ENCODE peak calls at places on chromosomes 4 and X, in eight cellular contexts. One of them, this sample, is unnamed. For H3K27me3, the result is how much of the 10 kb centered on the place peaks cover.

GRCh38 chrX:85052207-85052606 is 48.5 kb downstream of the APOOL start:
- DNase-seq in dorsolateral prefrontal cortex: no peak
- DNase-seq in BJ: no peak
- DNase-seq in HAP-1: no peak
- DNase-seq in breast epithelium: no peak
- DNase-seq in CD4-positive, alpha-beta memory T cell: no peak
- DNase-seq in GM23248: peak
- DNase-seq in upper lobe of right lung: no peak
- DNase-seq in this sample: no peak

GRCh38 chrX:103699243-103699642 is 11.5 kb upstream of the TMEM31 start:
- DNase-seq in dorsolateral prefrontal cortex: no peak
- DNase-seq in BJ: no peak
- DNase-seq in HAP-1: no peak
- DNase-seq in breast epithelium: no peak
- DNase-seq in CD4-positive, alpha-beta memory T cell: no peak
- DNase-seq in GM23248: no peak
- DNase-seq in upper lobe of right lung: no peak
- DNase-seq in this sample: no peak

GRCh38 chrX:42119076-42119475 is 195.7 kb upstream of the CASK start:
- DNase-seq in dorsolateral prefrontal cortex: no peak
- DNase-seq in BJ: no peak
- DNase-seq in HAP-1: peak
- DNase-seq in breast epithelium: peak
- DNase-seq in CD4-positive, alpha-beta memory T cell: no peak
- DNase-seq in GM23248: peak
- DNase-seq in upper lobe of right lung: no peak
- DNase-seq in this sample: peak

GRCh38 chr4:184255917-184256642 is 38.4 kb upstream of the ENPP6 start:
- DNase-seq in dorsolateral prefrontal cortex: no peak
- DNase-seq in BJ: no peak
- DNase-seq in HAP-1: no peak
- DNase-seq in breast epithelium: no peak
- DNase-seq in CD4-positive, alpha-beta memory T cell: no peak
- DNase-seq in GM23248: no peak
- DNase-seq in upper lobe of right lung: no peak
- DNase-seq in this sample: no peak

GRCh38 chr4:16627999-16628398 is 270.4 kb downstream of the LDB2 start:
- DNase-seq in dorsolateral prefrontal cortex: no peak
- DNase-seq in BJ: peak
- DNase-seq in HAP-1: no peak
- DNase-seq in breast epithelium: no peak
- DNase-seq in CD4-positive, alpha-beta memory T cell: no peak
- DNase-seq in GM23248: peak
- DNase-seq in upper lobe of right lung: no peak
- DNase-seq in this sample: peak

GRCh38 chr4:171880136-171880535 is 66.9 kb downstream of the GALNTL6 start:
- DNase-seq in dorsolateral prefrontal cortex: no peak
- DNase-seq in BJ: peak
- DNase-seq in HAP-1: no peak
- DNase-seq in breast epithelium: no peak
- DNase-seq in CD4-positive, alpha-beta memory T cell: no peak
- DNase-seq in GM23248: peak
- DNase-seq in upper lobe of right lung: no peak
- DNase-seq in this sample: peak

GRCh38 chrX:48896611-48897011 is 957 bp downstream of the TIMM17B start:
- DNase-seq in dorsolateral prefrontal cortex: no peak
- DNase-seq in BJ: no peak
- DNase-seq in HAP-1: peak
- DNase-seq in breast epithelium: no peak
- DNase-seq in CD4-positive, alpha-beta memory T cell: no peak
- DNase-seq in GM23248: peak
- DNase-seq in upper lobe of right lung: no peak
- DNase-seq in this sample: no peak

GRCh38 chrX:35722128-35722527 is 76.0 kb upstream of the MAGEB16 start:
- DNase-seq in dorsolateral prefrontal cortex: no peak
- DNase-seq in BJ: no peak
- DNase-seq in HAP-1: no peak
- DNase-seq in breast epithelium: no peak
- DNase-seq in CD4-positive, alpha-beta memory T cell: no peak
- DNase-seq in GM23248: no peak
- DNase-seq in upper lobe of right lung: no peak
- DNase-seq in this sample: no peak

GRCh38 chrX:100812216-100813158 is 7.7 kb upstream of the CSTF2 start:
- DNase-seq in dorsolateral prefrontal cortex: no peak
- DNase-seq in BJ: no peak
- DNase-seq in HAP-1: no peak
- DNase-seq in breast epithelium: no peak
- DNase-seq in CD4-positive, alpha-beta memory T cell: no peak
- DNase-seq in GM23248: no peak
- DNase-seq in upper lobe of right lung: no peak
- DNase-seq in this sample: peak

GRCh38 chr4:147049940-147050852 is 104.5 kb upstream of the TTC29 start:
- DNase-seq in dorsolateral prefrontal cortex: no peak
- DNase-seq in BJ: no peak
- DNase-seq in HAP-1: no peak
- DNase-seq in breast epithelium: no peak
- DNase-seq in CD4-positive, alpha-beta memory T cell: no peak
- DNase-seq in GM23248: peak
- DNase-seq in upper lobe of right lung: no peak
- DNase-seq in this sample: peak

GRCh38 chr4:131547506-131547981 is 1601.5 kb upstream of the PCDH10 start:
- DNase-seq in dorsolateral prefrontal cortex: no peak
- DNase-seq in BJ: no peak
- DNase-seq in HAP-1: no peak
- DNase-seq in breast epithelium: no peak
- DNase-seq in CD4-positive, alpha-beta memory T cell: no peak
- DNase-seq in GM23248: no peak
- DNase-seq in upper lobe of right lung: no peak
- DNase-seq in this sample: no peak

GRCh38 chrX:68915778-68916177 is 87.0 kb downstream of the EFNB1 start:
- DNase-seq in dorsolateral prefrontal cortex: no peak
- DNase-seq in BJ: no peak
- DNase-seq in HAP-1: no peak
- DNase-seq in breast epithelium: no peak
- DNase-seq in CD4-positive, alpha-beta memory T cell: no peak
- DNase-seq in GM23248: no peak
- DNase-seq in upper lobe of right lung: no peak
- DNase-seq in this sample: no peak

GRCh38 chrX:80223922-80224579 is 196.2 kb upstream of the TENT5D start:
- DNase-seq in dorsolateral prefrontal cortex: no peak
- DNase-seq in BJ: no peak
- DNase-seq in HAP-1: no peak
- DNase-seq in breast epithelium: no peak
- DNase-seq in CD4-positive, alpha-beta memory T cell: no peak
- DNase-seq in GM23248: no peak
- DNase-seq in upper lobe of right lung: no peak
- DNase-seq in this sample: peak

GRCh38 chr4:148774134-148774533 is 331.9 kb upstream of the NR3C2 start:
- DNase-seq in dorsolateral prefrontal cortex: no peak
- DNase-seq in BJ: no peak
- DNase-seq in HAP-1: no peak
- DNase-seq in breast epithelium: no peak
- DNase-seq in CD4-positive, alpha-beta memory T cell: no peak
- DNase-seq in GM23248: no peak
- DNase-seq in upper lobe of right lung: no peak
- DNase-seq in this sample: no peak

GRCh38 chrX:10533686-10534365 is 86.6 kb downstream of the MID1 start:
- DNase-seq in dorsolateral prefrontal cortex: no peak
- DNase-seq in BJ: no peak
- DNase-seq in HAP-1: no peak
- DNase-seq in breast epithelium: no peak
- DNase-seq in CD4-positive, alpha-beta memory T cell: no peak
- DNase-seq in GM23248: peak
- DNase-seq in upper lobe of right lung: no peak
- DNase-seq in this sample: no peak

GRCh38 chr4:84279678-84280077 is 219.4 kb downstream of the NKX6-1 start:
- DNase-seq in dorsolateral prefrontal cortex: no peak
- DNase-seq in BJ: peak
- DNase-seq in HAP-1: no peak
- DNase-seq in breast epithelium: no peak
- DNase-seq in CD4-positive, alpha-beta memory T cell: no peak
- DNase-seq in GM23248: peak
- DNase-seq in upper lobe of right lung: no peak
- DNase-seq in this sample: no peak

GRCh38 chr4:101471201-101471600 is 123.9 kb upstream of the PPP3CA start:
- DNase-seq in dorsolateral prefrontal cortex: no peak
- DNase-seq in BJ: no peak
- DNase-seq in HAP-1: no peak
- DNase-seq in breast epithelium: no peak
- DNase-seq in CD4-positive, alpha-beta memory T cell: no peak
- DNase-seq in GM23248: peak
- DNase-seq in upper lobe of right lung: no peak
- DNase-seq in this sample: no peak

DNA sequence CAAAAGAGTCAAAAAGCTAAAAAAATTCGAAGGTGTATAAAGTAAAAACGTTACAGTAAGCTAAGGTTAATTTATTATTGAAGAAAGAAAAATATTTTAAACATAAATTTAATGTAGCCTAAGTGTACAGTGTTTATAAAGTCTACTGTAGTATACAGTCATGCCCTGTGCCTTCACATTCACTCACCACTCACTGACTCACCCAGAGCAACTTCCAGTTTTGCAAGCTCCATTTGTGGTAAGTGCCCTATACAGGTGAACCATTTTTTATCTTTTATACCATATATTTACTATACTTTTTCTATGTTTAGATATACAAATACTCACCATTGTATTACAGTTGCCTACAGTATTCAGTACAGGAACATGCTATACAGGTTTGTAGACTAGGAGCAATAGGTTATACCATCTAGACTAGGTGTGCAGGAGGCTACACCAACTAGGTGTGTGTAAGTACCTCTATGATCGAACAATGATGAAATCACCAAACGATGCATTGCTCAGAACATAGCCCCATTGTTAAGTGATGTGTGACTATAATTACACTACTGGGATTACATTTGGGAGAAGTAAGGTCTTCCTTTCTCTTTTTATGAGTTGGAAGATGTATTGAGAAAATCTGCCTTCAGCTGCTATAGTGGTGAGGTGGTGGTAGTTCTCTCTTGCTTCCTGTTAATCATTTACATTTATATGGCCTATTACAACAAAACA is 27.2 kb downstream of the TMSB4X start:
- DNase-seq in dorsolateral prefrontal cortex: no peak
- DNase-seq in BJ: no peak
- DNase-seq in HAP-1: no peak
- DNase-seq in breast epithelium: no peak
- DNase-seq in CD4-positive, alpha-beta memory T cell: no peak
- DNase-seq in GM23248: peak
- DNase-seq in upper lobe of right lung: no peak
- DNase-seq in this sample: no peak
- H3K4me3 ChIP-seq in dorsolateral prefrontal cortex: no peak
- H3K4me3 ChIP-seq in BJ: no peak
- H3K4me3 ChIP-seq in HAP-1: no peak
- H3K4me3 ChIP-seq in breast epithelium: no peak
- H3K4me3 ChIP-seq in CD4-positive, alpha-beta memory T cell: no peak
- H3K4me3 ChIP-seq in GM23248: no peak
- H3K4me3 ChIP-seq in upper lobe of right lung: no peak
- H3K4me3 ChIP-seq in this sample: no peak

GRCh38 chrX:137567474-137568232 is 1.7 kb downstream of the ZIC3 start:
- DNase-seq in dorsolateral prefrontal cortex: no peak
- DNase-seq in BJ: no peak
- DNase-seq in HAP-1: peak
- DNase-seq in breast epithelium: no peak
- DNase-seq in CD4-positive, alpha-beta memory T cell: no peak
- DNase-seq in GM23248: peak
- DNase-seq in upper lobe of right lung: no peak
- DNase-seq in this sample: no peak

GRCh38 chrX:137566746-137567473 is 983 bp downstream of the ZIC3 start:
- DNase-seq in dorsolateral prefrontal cortex: no peak
- DNase-seq in BJ: no peak
- DNase-seq in HAP-1: no peak
- DNase-seq in breast epithelium: no peak
- DNase-seq in CD4-positive, alpha-beta memory T cell: no peak
- DNase-seq in GM23248: peak
- DNase-seq in upper lobe of right lung: no peak
- DNase-seq in this sample: peak

GRCh38 chrX:137565921-137566745 is at the start of gene ZIC3:
- DNase-seq in dorsolateral prefrontal cortex: peak
- DNase-seq in BJ: no peak
- DNase-seq in HAP-1: no peak
- DNase-seq in breast epithelium: no peak
- DNase-seq in CD4-positive, alpha-beta memory T cell: no peak
- DNase-seq in GM23248: peak
- DNase-seq in upper lobe of right lung: peak
- DNase-seq in this sample: peak

GRCh38 chrX:137569470-137569891 is 3.6 kb downstream of the ZIC3 start:
- DNase-seq in dorsolateral prefrontal cortex: no peak
- DNase-seq in BJ: no peak
- DNase-seq in HAP-1: no peak
- DNase-seq in breast epithelium: no peak
- DNase-seq in CD4-positive, alpha-beta memory T cell: no peak
- DNase-seq in GM23248: no peak
- DNase-seq in upper lobe of right lung: no peak
- DNase-seq in this sample: no peak

GRCh38 chrX:137568741-137569469 is 3.0 kb downstream of the ZIC3 start:
- DNase-seq in dorsolateral prefrontal cortex: no peak
- DNase-seq in BJ: no peak
- DNase-seq in HAP-1: peak
- DNase-seq in breast epithelium: no peak
- DNase-seq in CD4-positive, alpha-beta memory T cell: no peak
- DNase-seq in GM23248: peak
- DNase-seq in upper lobe of right lung: no peak
- DNase-seq in this sample: no peak
- H3K27me3 ChIP-seq in dorsolateral prefrontal cortex: half or more
- H3K27me3 ChIP-seq in BJ: under half
- H3K27me3 ChIP-seq in HAP-1: under half
- H3K27me3 ChIP-seq in breast epithelium: half or more
- H3K27me3 ChIP-seq in CD4-positive, alpha-beta memory T cell: under half
- H3K27me3 ChIP-seq in GM23248: under half
- H3K27me3 ChIP-seq in upper lobe of right lung: half or more
- H3K27me3 ChIP-seq in this sample: half or more

DNA sequence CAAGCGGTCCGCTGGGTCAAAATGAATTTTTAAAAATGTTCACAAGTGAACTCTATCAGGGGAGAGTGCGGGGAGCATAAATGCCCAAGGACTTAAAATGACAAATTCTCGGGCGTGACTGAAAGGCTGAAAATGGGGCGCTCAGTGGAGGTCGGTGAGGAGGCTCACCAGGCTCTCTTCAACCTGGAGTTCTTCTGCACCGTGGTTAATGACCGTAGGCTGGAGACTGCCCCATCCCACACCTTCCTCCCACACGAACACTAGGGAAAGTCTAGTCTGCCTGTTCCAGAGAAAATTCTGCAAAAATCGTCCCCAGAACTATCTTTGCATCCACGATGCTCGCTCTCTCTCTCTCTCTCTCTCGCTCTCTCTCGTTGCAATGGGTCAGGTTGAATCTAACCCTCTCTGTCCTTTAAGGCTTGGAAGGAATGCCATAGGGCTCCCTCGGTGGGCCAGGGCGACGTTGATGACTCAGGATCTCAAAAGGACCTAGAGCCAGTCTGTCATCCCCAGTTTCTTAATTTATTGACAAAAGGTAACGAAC is 111.5 kb downstream of the DCTD start:
- DNase-seq in dorsolateral prefrontal cortex: no peak
- DNase-seq in BJ: no peak
- DNase-seq in HAP-1: no peak
- DNase-seq in breast epithelium: no peak
- DNase-seq in CD4-positive, alpha-beta memory T cell: no peak
- DNase-seq in GM23248: no peak
- DNase-seq in upper lobe of right lung: no peak
- DNase-seq in this sample: no peak
- H3K4me3 ChIP-seq in dorsolateral prefrontal cortex: peak
- H3K4me3 ChIP-seq in BJ: no peak
- H3K4me3 ChIP-seq in HAP-1: no peak
- H3K4me3 ChIP-seq in breast epithelium: no peak
- H3K4me3 ChIP-seq in CD4-positive, alpha-beta memory T cell: no peak
- H3K4me3 ChIP-seq in GM23248: no peak
- H3K4me3 ChIP-seq in upper lobe of right lung: no peak
- H3K4me3 ChIP-seq in this sample: no peak

GRCh38 chr4:174199735-174200134 is 83.7 kb downstream of the FBXO8 start:
- DNase-seq in dorsolateral prefrontal cortex: no peak
- DNase-seq in BJ: no peak
- DNase-seq in HAP-1: no peak
- DNase-seq in breast epithelium: no peak
- DNase-seq in CD4-positive, alpha-beta memory T cell: no peak
- DNase-seq in GM23248: no peak
- DNase-seq in upper lobe of right lung: no peak
- DNase-seq in this sample: no peak
- H3K27me3 ChIP-seq in dorsolateral prefrontal cortex: under half
- H3K27me3 ChIP-seq in BJ: under half
- H3K27me3 ChIP-seq in HAP-1: under half
- H3K27me3 ChIP-seq in breast epithelium: under half
- H3K27me3 ChIP-seq in CD4-positive, alpha-beta memory T cell: under half
- H3K27me3 ChIP-seq in GM23248: under half
- H3K27me3 ChIP-seq in upper lobe of right lung: under half
- H3K27me3 ChIP-seq in this sample: under half